ENCODE peak calls at places on chromosomes 13 and 19, in eight cellular contexts. One of them, this sample, is unnamed.

GRCh38 chr13:83709751-83710515 is 172.3 kb downstream of the SLITRK1 start:
- DNase-seq in HepG2: no peak
- DNase-seq in A549: no peak
- DNase-seq in K562: no peak
- DNase-seq in H1: no peak
- DNase-seq in HCT116: no peak
- DNase-seq in endothelial cell of umbilical vein: no peak
- DNase-seq in SK-N-SH: no peak
- DNase-seq in this sample: no peak

GRCh38 chr19:13623686-13624405 is 117.6 kb upstream of the CACNA1A start:
- DNase-seq in H1: no peak
- DNase-seq in HepG2: no peak
- DNase-seq in K562: no peak
- DNase-seq in endothelial cell of umbilical vein: no peak
- DNase-seq in HCT116: no peak
- DNase-seq in A549: no peak
- DNase-seq in SK-N-SH: no peak
- DNase-seq in this sample: no peak

GRCh38 chr13:89514534-89515312 is 1832.8 kb upstream of the MIR17HG start:
- DNase-seq in H1: no peak
- DNase-seq in SK-N-SH: no peak
- DNase-seq in HCT116: no peak
- DNase-seq in HepG2: peak; percentile 50
- DNase-seq in K562: no peak
- DNase-seq in endothelial cell of umbilical vein: peak; percentile 97
- DNase-seq in A549: peak; percentile 91
- DNase-seq in this sample: no peak

GRCh38 chr13:98384739-98385138 is 192.2 kb downstream of the STK24 start:
- DNase-seq in HCT116: no peak
- DNase-seq in H1: no peak
- DNase-seq in endothelial cell of umbilical vein: no peak
- DNase-seq in SK-N-SH: no peak
- DNase-seq in K562: no peak
- DNase-seq in A549: no peak
- DNase-seq in HepG2: no peak
- DNase-seq in this sample: no peak

GRCh38 chr19:34847393-34847792 is 74.4 kb upstream of the ZNF599 start:
- DNase-seq in A549: no peak
- DNase-seq in SK-N-SH: no peak
- DNase-seq in H1: no peak
- DNase-seq in endothelial cell of umbilical vein: no peak
- DNase-seq in HCT116: no peak
- DNase-seq in K562: no peak
- DNase-seq in HepG2: no peak
- DNase-seq in this sample: peak; percentile 19

GRCh38 chr19:30388819-30389218 is 16.6 kb downstream of the ZNF536 start:
- DNase-seq in A549: no peak
- DNase-seq in SK-N-SH: no peak
- DNase-seq in K562: no peak
- DNase-seq in endothelial cell of umbilical vein: no peak
- DNase-seq in HepG2: no peak
- DNase-seq in HCT116: no peak
- DNase-seq in H1: peak; percentile 23
- DNase-seq in this sample: no peak

GRCh38 chr19:18397242-18398202 is at the start of gene LRRC25:
- DNase-seq in A549: no peak
- DNase-seq in HepG2: no peak
- DNase-seq in endothelial cell of umbilical vein: no peak
- DNase-seq in SK-N-SH: peak; percentile 63
- DNase-seq in HCT116: no peak
- DNase-seq in K562: peak; percentile 78
- DNase-seq in H1: peak; percentile 91
- DNase-seq in this sample: peak; percentile 89

GRCh38 chr19:5219551-5220304 is 120.9 kb downstream of the PTPRS start:
- DNase-seq in endothelial cell of umbilical vein: no peak
- DNase-seq in SK-N-SH: no peak
- DNase-seq in H1: no peak
- DNase-seq in A549: no peak
- DNase-seq in K562: no peak
- DNase-seq in HepG2: no peak
- DNase-seq in HCT116: no peak
- DNase-seq in this sample: no peak

GRCh38 chr19:46958542-46958941 is 61.1 kb upstream of the NPAS1 start:
- DNase-seq in K562: no peak
- DNase-seq in H1: no peak
- DNase-seq in HepG2: peak; percentile 44
- DNase-seq in endothelial cell of umbilical vein: peak; percentile 68
- DNase-seq in HCT116: no peak
- DNase-seq in A549: no peak
- DNase-seq in SK-N-SH: peak; percentile 67
- DNase-seq in this sample: peak; percentile 87

GRCh38 chr13:66139701-66140100 is 1090.4 kb downstream of the PCDH9 start:
- DNase-seq in HepG2: no peak
- DNase-seq in endothelial cell of umbilical vein: no peak
- DNase-seq in A549: no peak
- DNase-seq in HCT116: no peak
- DNase-seq in K562: no peak
- DNase-seq in H1: no peak
- DNase-seq in SK-N-SH: no peak
- DNase-seq in this sample: no peak

GRCh38 chr19:41577833-41578232 is 1.9 kb downstream of the CEACAM21 start:
- DNase-seq in A549: no peak
- DNase-seq in HepG2: no peak
- DNase-seq in K562: no peak
- DNase-seq in HCT116: no peak
- DNase-seq in H1: no peak
- DNase-seq in endothelial cell of umbilical vein: no peak
- DNase-seq in SK-N-SH: no peak
- DNase-seq in this sample: no peak

GRCh38 chr19:6752257-6753177 is 13.0 kb downstream of the TRIP10 start:
- DNase-seq in SK-N-SH: no peak
- DNase-seq in K562: no peak
- DNase-seq in endothelial cell of umbilical vein: no peak
- DNase-seq in H1: peak; percentile 88
- DNase-seq in HCT116: no peak
- DNase-seq in A549: no peak
- DNase-seq in HepG2: peak; percentile 80
- DNase-seq in this sample: no peak

GRCh38 chr19:35718345-35719041 is 690 bp downstream of the KMT2B start:
- DNase-seq in H1: peak; percentile 62
- DNase-seq in endothelial cell of umbilical vein: peak; percentile 25
- DNase-seq in HCT116: no peak
- DNase-seq in K562: no peak
- DNase-seq in SK-N-SH: peak; percentile 69
- DNase-seq in HepG2: no peak
- DNase-seq in A549: peak; percentile 40
- DNase-seq in this sample: peak; percentile 42

DNA sequence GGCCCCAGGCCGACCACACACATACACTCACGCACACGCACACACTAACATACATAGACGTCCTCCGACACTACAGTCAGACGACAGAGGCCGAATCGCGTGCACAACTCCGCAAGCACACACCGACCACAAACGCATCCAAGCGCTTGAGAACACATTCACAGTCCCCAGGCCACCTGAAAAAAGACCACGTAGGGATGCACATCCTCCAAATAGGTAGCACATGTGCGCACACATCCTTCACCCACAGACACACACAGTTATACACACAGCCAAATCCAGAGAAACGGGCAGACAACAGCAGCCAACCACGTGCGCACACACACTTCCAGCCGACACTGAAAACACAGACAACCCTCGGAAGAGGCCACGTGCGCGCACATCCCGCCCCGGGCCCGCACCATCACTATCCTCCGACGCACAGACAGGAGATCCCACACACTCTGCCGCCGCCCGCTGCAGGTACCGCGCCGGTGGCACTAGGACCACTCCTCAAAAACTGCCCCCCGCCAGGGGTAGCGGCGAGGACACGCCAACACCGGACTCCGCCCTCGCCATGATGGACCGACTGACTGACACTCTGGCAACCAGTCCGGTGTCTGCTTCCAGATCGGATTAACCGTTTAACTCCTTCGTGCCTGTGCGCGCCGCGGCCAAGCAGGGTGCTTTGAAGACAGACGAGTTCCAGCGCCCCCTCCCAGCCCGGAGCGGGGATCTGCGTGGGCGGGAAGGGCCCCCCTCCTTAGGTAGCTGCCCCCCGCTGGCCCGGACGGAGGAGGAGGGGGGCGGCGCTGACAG is 493 bp upstream of the PDE4A start:
- DNase-seq in K562: peak; percentile 91
- DNase-seq in endothelial cell of umbilical vein: no peak
- DNase-seq in SK-N-SH: peak; percentile 62
- DNase-seq in A549: peak; percentile 90
- DNase-seq in HCT116: peak; percentile 84
- DNase-seq in H1: peak; percentile 92
- DNase-seq in HepG2: no peak
- DNase-seq in this sample: peak; percentile 99
- H3K4me3 ChIP-seq in K562: peak overlapping the region; percentile 75
- H3K4me3 ChIP-seq in endothelial cell of umbilical vein: no peak overlapping the region
- H3K4me3 ChIP-seq in SK-N-SH: peak overlapping the region; percentile 51
- H3K4me3 ChIP-seq in A549: peak overlapping the region; percentile 52
- H3K4me3 ChIP-seq in HCT116: peak overlapping the region; percentile 61
- H3K4me3 ChIP-seq in H1: peak overlapping the region; percentile 37
- H3K4me3 ChIP-seq in HepG2: peak overlapping the region; percentile 26
- H3K4me3 ChIP-seq in this sample: peak overlapping the region; percentile 70

GRCh38 chr13:40376296-40376849 is 290.1 kb downstream of the FOXO1 start:
- DNase-seq in A549: no peak
- DNase-seq in SK-N-SH: no peak
- DNase-seq in HCT116: no peak
- DNase-seq in H1: peak; percentile 38
- DNase-seq in HepG2: no peak
- DNase-seq in K562: no peak
- DNase-seq in endothelial cell of umbilical vein: no peak
- DNase-seq in this sample: no peak

GRCh38 chr13:40370662-40371061 is 295.8 kb downstream of the FOXO1 start:
- DNase-seq in HCT116: no peak
- DNase-seq in A549: no peak
- DNase-seq in SK-N-SH: no peak
- DNase-seq in endothelial cell of umbilical vein: no peak
- DNase-seq in H1: no peak
- DNase-seq in HepG2: no peak
- DNase-seq in K562: no peak
- DNase-seq in this sample: no peak

GRCh38 chr13:40375522-40376171 is 290.8 kb downstream of the FOXO1 start:
- DNase-seq in K562: no peak
- DNase-seq in A549: no peak
- DNase-seq in H1: peak; percentile 41
- DNase-seq in HCT116: no peak
- DNase-seq in HepG2: no peak
- DNase-seq in SK-N-SH: peak; percentile 67
- DNase-seq in endothelial cell of umbilical vein: no peak
- DNase-seq in this sample: no peak

GRCh38 chr13:40368123-40368891 is 298.1 kb downstream of the FOXO1 start:
- DNase-seq in HCT116: no peak
- DNase-seq in A549: no peak
- DNase-seq in SK-N-SH: no peak
- DNase-seq in K562: no peak
- DNase-seq in endothelial cell of umbilical vein: peak; percentile 28
- DNase-seq in HepG2: no peak
- DNase-seq in H1: no peak
- DNase-seq in this sample: no peak

DNA sequence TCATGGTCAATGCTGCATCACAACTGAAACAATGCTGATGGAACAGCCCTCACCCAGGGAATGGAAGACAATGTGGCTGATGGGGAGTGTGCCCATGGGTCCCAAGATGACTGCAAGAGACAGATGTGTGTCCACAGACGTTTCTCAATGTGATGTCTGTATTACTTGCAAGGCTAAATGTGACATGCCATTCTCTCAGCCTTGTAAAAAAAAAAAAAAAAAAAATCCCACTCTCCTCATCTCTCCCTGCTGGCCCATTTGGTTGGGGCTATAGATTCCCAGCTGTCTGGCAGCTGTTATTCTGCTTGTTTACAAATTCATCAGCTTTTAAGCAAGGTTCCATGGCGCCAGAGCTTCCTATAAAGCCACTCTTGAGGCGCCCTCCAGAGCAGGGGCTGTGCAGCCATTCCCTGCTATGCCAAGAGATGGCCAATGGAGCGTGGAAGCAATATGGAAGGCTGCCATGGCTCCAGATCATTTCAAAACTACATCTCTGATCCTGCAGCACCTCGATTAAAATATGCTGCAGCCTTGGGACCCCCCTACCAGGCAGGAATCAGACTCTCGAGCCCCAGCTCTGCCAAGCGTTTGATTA is 294.8 kb downstream of the FOXO1 start:
- DNase-seq in H1: peak; percentile 31
- DNase-seq in A549: no peak
- DNase-seq in HepG2: no peak
- DNase-seq in endothelial cell of umbilical vein: no peak
- DNase-seq in SK-N-SH: no peak
- DNase-seq in HCT116: no peak
- DNase-seq in K562: no peak
- DNase-seq in this sample: no peak
- TF ChIP-seq MAX in H1: no peak
- TF ChIP-seq MAX in A549: no peak
- TF ChIP-seq MAX in HepG2: no peak
- TF ChIP-seq MAX in endothelial cell of umbilical vein: no peak
- TF ChIP-seq MAX in SK-N-SH: no peak
- TF ChIP-seq MAX in HCT116: no peak
- TF ChIP-seq MAX in K562: no peak
- TF ChIP-seq MAX in this sample: no peak

DNA sequence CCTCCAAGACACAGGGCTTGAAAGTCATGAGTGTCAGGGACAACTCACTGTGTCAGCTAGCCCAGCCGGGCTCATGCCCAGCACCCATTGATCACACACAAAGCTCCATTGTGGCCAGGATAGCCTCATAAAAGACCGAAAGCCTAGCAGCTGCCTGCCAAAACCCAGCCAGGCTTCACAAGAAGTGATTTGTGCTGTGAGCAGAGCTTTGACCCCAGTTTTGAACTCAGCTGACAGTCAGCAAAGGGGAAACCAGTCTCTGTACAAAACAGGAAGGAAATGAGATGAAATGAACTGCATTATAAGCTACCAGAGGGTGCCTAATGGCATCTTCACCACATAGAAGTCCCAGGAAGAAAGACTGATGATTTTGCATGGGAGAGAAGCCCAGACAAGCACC is 2.9 kb upstream of the RUBCNL start:
- DNase-seq in A549: no peak
- DNase-seq in HepG2: peak; percentile 31
- DNase-seq in endothelial cell of umbilical vein: no peak
- DNase-seq in SK-N-SH: no peak
- DNase-seq in K562: no peak
- DNase-seq in HCT116: no peak
- DNase-seq in H1: no peak
- DNase-seq in this sample: peak; percentile 79
- H3K4me3 ChIP-seq in A549: no peak overlapping the region
- H3K4me3 ChIP-seq in HepG2: no peak overlapping the region
- H3K4me3 ChIP-seq in endothelial cell of umbilical vein: no peak overlapping the region
- H3K4me3 ChIP-seq in SK-N-SH: no peak overlapping the region
- H3K4me3 ChIP-seq in K562: no peak overlapping the region
- H3K4me3 ChIP-seq in HCT116: no peak overlapping the region
- H3K4me3 ChIP-seq in H1: no peak overlapping the region
- H3K4me3 ChIP-seq in this sample: no peak overlapping the region

DNA sequence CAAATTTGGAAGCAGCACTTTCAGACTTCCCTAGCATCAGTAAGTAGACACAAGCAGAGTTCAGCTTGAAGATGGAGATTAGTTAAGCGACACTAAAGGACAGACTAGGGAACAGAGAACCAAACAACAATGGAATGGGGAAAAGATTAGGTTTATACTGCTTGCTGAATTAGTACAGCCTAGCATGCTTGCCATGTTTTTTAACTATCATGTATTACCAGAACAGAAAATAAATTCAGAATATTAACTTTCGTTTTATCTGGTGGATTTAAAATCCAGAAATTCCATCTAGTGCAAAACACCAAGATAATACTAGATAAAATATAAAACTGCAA is 451.5 kb upstream of the SLC10A2 start:
- DNase-seq in A549: no peak
- DNase-seq in HCT116: no peak
- DNase-seq in K562: no peak
- DNase-seq in SK-N-SH: no peak
- DNase-seq in endothelial cell of umbilical vein: no peak
- DNase-seq in H1: no peak
- DNase-seq in HepG2: no peak
- DNase-seq in this sample: no peak
- TF ChIP-seq MAX in A549: no peak
- TF ChIP-seq MAX in HCT116: no peak
- TF ChIP-seq MAX in K562: no peak
- TF ChIP-seq MAX in SK-N-SH: no peak
- TF ChIP-seq MAX in endothelial cell of umbilical vein: no peak
- TF ChIP-seq MAX in H1: no peak
- TF ChIP-seq MAX in HepG2: no peak
- TF ChIP-seq MAX in this sample: no peak

This sample was measured in NB4.